ENCODE peak calls at places on chromosomes 6 and 20, in six cellular contexts. One of them, this sample, is unnamed.

GRCh38 chr20:36199293-36200257 is 36.7 kb upstream of the AAR2 start:
- DNase-seq in stimulated activated CD4-positive, alpha-beta T cell treated with anti-CD3 and anti-CD28 coated beads, Interleukin-1b, Interleukin-23, amount 100 ng/mL, for 1 hour: peak
- DNase-seq in WTC11: peak
- DNase-seq in activated CD8-positive, alpha-beta memory T cell treated with anti-CD3 and anti-CD28 coated beads for 4 hours: peak
- DNase-seq in Ammon's horn: peak
- DNase-seq in frontal cortex: peak
- DNase-seq in this sample: peak

GRCh38 chr6:11179088-11179977 is 53.1 kb downstream of the NEDD9 start:
- DNase-seq in Ammon's horn: no peak
- DNase-seq in WTC11: no peak
- DNase-seq in stimulated activated CD4-positive, alpha-beta T cell treated with anti-CD3 and anti-CD28 coated beads, Interleukin-1b, Interleukin-23, amount 100 ng/mL, for 1 hour: no peak
- DNase-seq in activated CD8-positive, alpha-beta memory T cell treated with anti-CD3 and anti-CD28 coated beads for 4 hours: no peak
- DNase-seq in frontal cortex: no peak
- DNase-seq in this sample: no peak

GRCh38 chr20:53220482-53221307 is 248.5 kb downstream of the TSHZ2 start:
- DNase-seq in WTC11: no peak
- DNase-seq in Ammon's horn: no peak
- DNase-seq in stimulated activated CD4-positive, alpha-beta T cell treated with anti-CD3 and anti-CD28 coated beads, Interleukin-1b, Interleukin-23, amount 100 ng/mL, for 1 hour: no peak
- DNase-seq in frontal cortex: no peak
- DNase-seq in activated CD8-positive, alpha-beta memory T cell treated with anti-CD3 and anti-CD28 coated beads for 4 hours: no peak
- DNase-seq in this sample: no peak

GRCh38 chr6:42030585-42031506 is 19.5 kb upstream of the TAF8 start:
- DNase-seq in activated CD8-positive, alpha-beta memory T cell treated with anti-CD3 and anti-CD28 coated beads for 4 hours: no peak
- DNase-seq in frontal cortex: no peak
- DNase-seq in Ammon's horn: no peak
- DNase-seq in stimulated activated CD4-positive, alpha-beta T cell treated with anti-CD3 and anti-CD28 coated beads, Interleukin-1b, Interleukin-23, amount 100 ng/mL, for 1 hour: no peak
- DNase-seq in WTC11: peak
- DNase-seq in this sample: no peak

GRCh38 chr6:5446362-5447075 is 185.2 kb downstream of the FARS2 start:
- DNase-seq in stimulated activated CD4-positive, alpha-beta T cell treated with anti-CD3 and anti-CD28 coated beads, Interleukin-1b, Interleukin-23, amount 100 ng/mL, for 1 hour: no peak
- DNase-seq in WTC11: no peak
- DNase-seq in activated CD8-positive, alpha-beta memory T cell treated with anti-CD3 and anti-CD28 coated beads for 4 hours: no peak
- DNase-seq in Ammon's horn: no peak
- DNase-seq in frontal cortex: no peak
- DNase-seq in this sample: no peak

GRCh38 chr6:111057074-111057752 is 30.1 kb upstream of the SLC16A10 start:
- DNase-seq in frontal cortex: no peak
- DNase-seq in activated CD8-positive, alpha-beta memory T cell treated with anti-CD3 and anti-CD28 coated beads for 4 hours: no peak
- DNase-seq in WTC11: no peak
- DNase-seq in Ammon's horn: peak
- DNase-seq in stimulated activated CD4-positive, alpha-beta T cell treated with anti-CD3 and anti-CD28 coated beads, Interleukin-1b, Interleukin-23, amount 100 ng/mL, for 1 hour: no peak
- DNase-seq in this sample: peak

GRCh38 chr6:1402369-1402768 is 13.0 kb downstream of the FOXF2 start:
- DNase-seq in stimulated activated CD4-positive, alpha-beta T cell treated with anti-CD3 and anti-CD28 coated beads, Interleukin-1b, Interleukin-23, amount 100 ng/mL, for 1 hour: no peak
- DNase-seq in Ammon's horn: no peak
- DNase-seq in frontal cortex: no peak
- DNase-seq in WTC11: no peak
- DNase-seq in activated CD8-positive, alpha-beta memory T cell treated with anti-CD3 and anti-CD28 coated beads for 4 hours: no peak
- DNase-seq in this sample: no peak

GRCh38 chr6:106547961-106548453 is 81.3 kb downstream of the RTN4IP1 start:
- DNase-seq in frontal cortex: no peak
- DNase-seq in stimulated activated CD4-positive, alpha-beta T cell treated with anti-CD3 and anti-CD28 coated beads, Interleukin-1b, Interleukin-23, amount 100 ng/mL, for 1 hour: no peak
- DNase-seq in WTC11: no peak
- DNase-seq in activated CD8-positive, alpha-beta memory T cell treated with anti-CD3 and anti-CD28 coated beads for 4 hours: peak
- DNase-seq in Ammon's horn: no peak
- DNase-seq in this sample: peak

GRCh38 chr20:14984768-14985622 is 647.6 kb upstream of the FLRT3 start:
- DNase-seq in frontal cortex: no peak
- DNase-seq in WTC11: no peak
- DNase-seq in Ammon's horn: no peak
- DNase-seq in activated CD8-positive, alpha-beta memory T cell treated with anti-CD3 and anti-CD28 coated beads for 4 hours: no peak
- DNase-seq in stimulated activated CD4-positive, alpha-beta T cell treated with anti-CD3 and anti-CD28 coated beads, Interleukin-1b, Interleukin-23, amount 100 ng/mL, for 1 hour: no peak
- DNase-seq in this sample: no peak

GRCh38 chr20:15310361-15310760 is 972.9 kb upstream of the FLRT3 start:
- DNase-seq in WTC11: no peak
- DNase-seq in Ammon's horn: no peak
- DNase-seq in stimulated activated CD4-positive, alpha-beta T cell treated with anti-CD3 and anti-CD28 coated beads, Interleukin-1b, Interleukin-23, amount 100 ng/mL, for 1 hour: no peak
- DNase-seq in activated CD8-positive, alpha-beta memory T cell treated with anti-CD3 and anti-CD28 coated beads for 4 hours: no peak
- DNase-seq in frontal cortex: no peak
- DNase-seq in this sample: no peak

GRCh38 chr6:145143379-145143778 is 591.9 kb downstream of the EPM2A start:
- DNase-seq in Ammon's horn: no peak
- DNase-seq in frontal cortex: no peak
- DNase-seq in activated CD8-positive, alpha-beta memory T cell treated with anti-CD3 and anti-CD28 coated beads for 4 hours: no peak
- DNase-seq in WTC11: no peak
- DNase-seq in stimulated activated CD4-positive, alpha-beta T cell treated with anti-CD3 and anti-CD28 coated beads, Interleukin-1b, Interleukin-23, amount 100 ng/mL, for 1 hour: no peak
- DNase-seq in this sample: no peak

This sample was measured in ELF-1.